ENCODE peak calls at places on chromosomes 11 and 22, in five cellular contexts. B is NB4; V is cardiac fibroblast; Q is small intestine; G is stimulated activated naive CD8-positive, alpha-beta T cell treated with anti-CD3 and anti-CD28 coated beads, Interleukin-15, amount 100 ng/mL, for 72 hours. O is an unnamed sample.

GRCh38 chr11:116928102-116928777 is 90.8 kb upstream of the APOA1 start:
- DNase-seq in Q (peak; percentile 36), G (no peak), V (peak; percentile 13), B (peak; percentile 85), O (peak; percentile 50)

GRCh38 chr11:118621071-118621815 is 13.8 kb downstream of the PHLDB1 start:
- DNase-seq in B (peak; percentile 61), G (no peak), V (peak; percentile 92), Q (peak; percentile 69), O (no peak)

GRCh38 chr11:44652901-44653644 is 73.7 kb upstream of the TSPAN18 start:
- DNase-seq in V (no peak), Q (no peak), B (no peak), G (no peak), O (no peak)

GRCh38 chr11:109789911-109790310 is 303.3 kb upstream of the ZC3H12C start:
- DNase-seq in G (no peak), B (no peak), Q (no peak), V (no peak), O (no peak)

GRCh38 chr22:27278986-27279385 is 522.6 kb downstream of the MN1 start:
- DNase-seq in G (no peak), Q (no peak), V (no peak), B (no peak), O (no peak)

GRCh38 chr22:46230262-46230901 is 19.7 kb downstream of the CDPF1 start:
- DNase-seq in V (no peak), B (no peak), Q (no peak), G (no peak), O (no peak)

GRCh38 chr11:93662177-93662575 is 694 bp downstream of the CEP295 start:
- DNase-seq in V (no peak), B (peak; percentile 41), Q (no peak), G (no peak), O (peak; percentile 72)

GRCh38 chr11:64008283-64008931 is 22.2 kb downstream of the OTUB1 start:
- DNase-seq in B (no peak), V (no peak), G (no peak), Q (no peak), O (no peak)

GRCh38 chr22:22855617-22856308 is 31.9 kb upstream of the IGLL5 start:
- DNase-seq in Q (peak; percentile 8), G (peak; percentile 50), B (peak; percentile 60), V (no peak), O (peak; percentile 87)

GRCh38 chr11:116596346-116597260 is 176.2 kb downstream of the BUD13 start:
- DNase-seq in B (no peak), G (no peak), Q (no peak), V (no peak), O (no peak)

GRCh38 chr11:12540075-12540685 is 134.0 kb upstream of the TEAD1 start:
- DNase-seq in G (no peak), V (peak; percentile 66), Q (no peak), B (no peak), O (no peak)

GRCh38 chr11:86811637-86812321 is 11.4 kb downstream of the PRSS23 start:
- DNase-seq in V (peak; percentile 60), Q (peak; percentile 86), B (no peak), G (no peak), O (no peak)

GRCh38 chr11:34366522-34366921 is 8.7 kb upstream of the ABTB2 start:
- DNase-seq in V (peak; percentile 44), Q (peak; percentile 52), B (peak; percentile 66), G (no peak), O (no peak)

GRCh38 chr11:107372439-107372838 is 85.2 kb downstream of the CWF19L2 start:
- DNase-seq in G (no peak), Q (no peak), V (no peak), B (no peak), O (no peak)

GRCh38 chr22:47094861-47095330 is 332.4 kb downstream of the TBC1D22A start:
- DNase-seq in G (no peak), Q (peak; percentile 68), B (no peak), V (peak; percentile 40), O (peak; percentile 53)

GRCh38 chr11:134356656-134357544 is 25.1 kb downstream of the GLB1L2 start:
- DNase-seq in Q (peak; percentile 25), B (no peak), V (no peak), G (no peak), O (no peak)

GRCh38 chr11:11722861-11723260 is 101.1 kb upstream of the GALNT18 start:
- DNase-seq in V (no peak), Q (no peak), B (no peak), G (no peak), O (no peak)

GRCh38 chr22:40414306-40414705 is 43.9 kb downstream of the SGSM3 start:
- DNase-seq in B (no peak), Q (no peak), G (no peak), V (no peak), O (peak; percentile 72)

GRCh38 chr22:35377735-35378134 is 3.2 kb upstream of the HMOX1 start:
- DNase-seq in V (no peak), Q (no peak), B (peak; percentile 50), G (no peak), O (peak; percentile 53)

GRCh38 chr11:88478136-88478785 is 140.7 kb upstream of the CTSC start:
- DNase-seq in B (no peak), Q (no peak), G (no peak), V (no peak), O (no peak)

GRCh38 chr22:43860126-43860525 is 2.2 kb downstream of the SULT4A1 start:
- DNase-seq in G (no peak), Q (no peak), V (no peak), B (no peak), O (no peak)

GRCh38 chr22:25461301-25461700 is 103.2 kb upstream of the GRK3 start:
- DNase-seq in V (no peak), Q (no peak), G (no peak), B (no peak), O (no peak)

GRCh38 chr11:118290923-118291322 is 13.6 kb upstream of the CD3E start:
- DNase-seq in V (peak; percentile 19), G (peak; percentile 50), B (peak; percentile 64), Q (peak; percentile 86), O (peak; percentile 66)

GRCh38 chr11:16110862-16111261 is 245.5 kb downstream of the SOX6 start:
- DNase-seq in V (no peak), B (no peak), G (no peak), Q (no peak), O (no peak)

GRCh38 chr11:119974467-119974866 is 163.4 kb downstream of the TRIM29 start:
- DNase-seq in B (no peak), Q (no peak), G (no peak), V (no peak), O (no peak)

GRCh38 chr11:128535468-128536457 is 51.6 kb downstream of the ETS1 start:
- DNase-seq in Q (peak; percentile 43), G (no peak), V (no peak), B (no peak), O (no peak)

GRCh38 chr11:69040581-69041260 is 8.0 kb upstream of the TPCN2 start:
- DNase-seq in V (peak; percentile 61), Q (no peak), B (peak; percentile 81), G (peak; percentile 68), O (peak; percentile 61)

GRCh38 chr11:27816200-27816599 is 115.9 kb upstream of the BDNF start:
- DNase-seq in G (no peak), V (no peak), B (no peak), Q (no peak), O (no peak)

GRCh38 chr11:90171359-90171758 is 36.9 kb downstream of the NAALAD2 start:
- DNase-seq in G (no peak), V (no peak), Q (no peak), B (no peak), O (no peak)

GRCh38 chr22:17492247-17492646 is 71.1 kb upstream of the SLC25A18 start:
- DNase-seq in Q (no peak), G (no peak), V (no peak), B (no peak), O (no peak)

GRCh38 chr11:132866783-132867545 is 665.3 kb downstream of the OPCML start:
- DNase-seq in Q (no peak), V (no peak), B (no peak), G (no peak), O (no peak)

GRCh38 chr22:37353839-37354238 is 71.5 kb downstream of the CYTH4 start:
- DNase-seq in Q (no peak), B (no peak), V (no peak), G (no peak), O (no peak)

O was measured in Karpas-422.